ENCODE peak calls at places on chromosome 11, in five cellular contexts. S is cardiac septum, V is GM23338, B is esophagus muscularis mucosa, O is amniotic epithelial cell. Y is an unnamed sample.

GRCh38 chr11:102155676-102156075 is 45.4 kb downstream of the YAP1 start:
- DNase-seq in B (no peak), S (no peak), V (no peak), O (no peak), Y (no peak)

GRCh38 chr11:77249427-77249826 is 52.1 kb downstream of the GDPD4 start:
- DNase-seq in B (no peak), S (no peak), V (no peak), O (no peak), Y (no peak)

GRCh38 chr11:110079726-110080125 is 13.5 kb upstream of the ZC3H12C start:
- DNase-seq in V (peak; percentile 11), O (peak; percentile 53), S (no peak), B (no peak), Y (peak; percentile 44)

GRCh38 chr11:45400594-45400993 is 114.5 kb upstream of the SYT13 start:
- DNase-seq in S (peak; percentile 59), B (no peak), V (no peak), O (peak; percentile 17), Y (peak; percentile 58)

GRCh38 chr11:18720811-18721575 is 5.0 kb downstream of the IGSF22 start:
- DNase-seq in B (no peak), O (peak; percentile 41), S (peak; percentile 89), V (peak; percentile 98), Y (peak; percentile 57)

GRCh38 chr11:103433380-103433779 is 324.2 kb downstream of the DYNC2H1 start:
- DNase-seq in O (peak; percentile 86), V (no peak), B (no peak), S (no peak), Y (peak; percentile 83)

GRCh38 chr11:17906436-17906835 is 106.4 kb downstream of the SERGEF start:
- DNase-seq in O (no peak), S (no peak), V (peak; percentile 92), B (no peak), Y (no peak)

GRCh38 chr11:68146704-68147474 is 25.7 kb upstream of the CHKA start:
- DNase-seq in S (no peak), O (no peak), B (no peak), V (no peak), Y (peak; percentile 51)

GRCh38 chr11:67275606-67276409 is 9.5 kb downstream of the GRK2 start:
- DNase-seq in V (no peak), B (no peak), S (peak; percentile 63), O (no peak), Y (no peak)

Y was measured in choroid plexus epithelial cell.